ENCODE peak calls at places on chromosomes 6 and 20, in four cellular contexts. J, N, P and I are unnamed samples.

GRCh38 chr6:99602519-99603420 is 3.9 kb upstream of the PRDM13 start:
- DNase-seq in N (no peak), P (no peak), J (no peak), I (no peak)

GRCh38 chr6:101722991-101723579 is 329.6 kb downstream of the GRIK2 start:
- DNase-seq in P (peak; percentile 98), N (no peak), J (peak; percentile 83), I (no peak)

GRCh38 chr6:117605169-117605826 is 3.0 kb upstream of the GOPC start:
- DNase-seq in P (peak; percentile 83), J (peak; percentile 54), N (no peak), I (no peak)

GRCh38 chr6:37576336-37576737 is 76.6 kb upstream of the CCDC167 start:
- DNase-seq in J (peak; percentile 84), N (no peak), P (peak; percentile 88), I (no peak)

GRCh38 chr6:48080227-48081009 is 30.6 kb downstream of the PTCHD4 start:
- DNase-seq in J (no peak), P (no peak), N (no peak), I (no peak)

GRCh38 chr6:31918069-31918725 is 9.3 kb upstream of the C2 start:
- DNase-seq in J (no peak), P (no peak), N (no peak), I (no peak)

GRCh38 chr6:35599761-35600658 is 87.3 kb upstream of the TULP1 start:
- DNase-seq in J (no peak), P (peak; percentile 48), N (no peak), I (no peak)

GRCh38 chr20:58021481-58021880 is 207.0 kb downstream of the ANKRD60 start:
- DNase-seq in J (no peak), N (peak; percentile 51), P (no peak), I (peak; percentile 56)

GRCh38 chr6:163923658-163924411 is 509.3 kb downstream of the QKI start:
- DNase-seq in P (no peak), N (no peak), J (no peak), I (no peak)

GRCh38 chr6:138307352-138307751 is 70.4 kb upstream of the SMIM28 start:
- DNase-seq in N (peak; percentile 34), J (peak; percentile 33), P (no peak), I (no peak)

GRCh38 chr6:28137458-28138020 is 4.1 kb upstream of the ZKSCAN8 start:
- DNase-seq in N (no peak), J (no peak), P (peak; percentile 14), I (no peak)

GRCh38 chr6:148565931-148566663 is 180.7 kb upstream of the UST start:
- DNase-seq in N (no peak), J (peak; percentile 94), P (peak; percentile 97), I (peak; percentile 59)

GRCh38 chr20:36802326-36803223 is 29.0 kb upstream of the DSN1 start:
- DNase-seq in P (peak; percentile 90), J (peak; percentile 13), N (no peak), I (no peak)

GRCh38 chr6:35970181-35970580 is 49.3 kb upstream of the SRPK1 start:
- DNase-seq in N (no peak), J (peak; percentile 35), P (peak; percentile 80), I (no peak)

GRCh38 chr20:25239387-25240370 is 8.2 kb upstream of the PYGB start:
- DNase-seq in J (no peak), P (no peak), N (no peak), I (peak; percentile 58)

GRCh38 chr6:145809211-145809610 is 5.4 kb downstream of the FBXO30 start:
- DNase-seq in J (no peak), N (no peak), P (no peak), I (no peak)

GRCh38 chr20:49594143-49594928 is 26.4 kb upstream of the PTGIS start:
- DNase-seq in N (peak; percentile 76), J (peak; percentile 37), P (peak; percentile 87), I (peak; percentile 90)

GRCh38 chr20:50194831-50195523 is 4.3 kb downstream of the CEBPB start:
- DNase-seq in J (peak; percentile 46), N (no peak), P (no peak), I (peak; percentile 34)

GRCh38 chr6:71294121-71294523 is 5.5 kb downstream of the OGFRL1 start:
- DNase-seq in N (no peak), P (peak; percentile 92), J (no peak), I (peak; percentile 20)

GRCh38 chr6:36491378-36491965 is 48.7 kb downstream of the KCTD20 start:
- DNase-seq in P (peak; percentile 31), N (no peak), J (no peak), I (no peak)

GRCh38 chr20:24664266-24664986 is 195.0 kb downstream of the SYNDIG1 start:
- DNase-seq in P (no peak), J (no peak), N (no peak), I (no peak)

GRCh38 chr6:104686550-104687155 is 173.1 kb downstream of the HACE1 start:
- DNase-seq in N (no peak), J (no peak), P (no peak), I (no peak)

GRCh38 chr6:157461000-157461915 is 80.3 kb downstream of the ZDHHC14 start:
- DNase-seq in P (peak; percentile 85), J (no peak), N (no peak), I (no peak)

GRCh38 chr6:52562915-52563314 is 13.9 kb downstream of the TRAM2 start:
- DNase-seq in J (no peak), P (no peak), N (no peak), I (no peak)

GRCh38 chr6:50655848-50656453 is 57.4 kb upstream of the TFAP2D start:
- DNase-seq in P (peak; percentile 1), N (no peak), J (no peak), I (no peak)

GRCh38 chr6:15389759-15390723 is 144.2 kb downstream of the JARID2 start:
- DNase-seq in N (no peak), P (peak; percentile 66), J (no peak), I (no peak)

GRCh38 chr6:133503330-133503729 is 262.2 kb downstream of the EYA4 start:
- DNase-seq in P (no peak), N (no peak), J (no peak), I (no peak)

GRCh38 chr20:47672166-47672565 is 113.1 kb downstream of the SULF2 start:
- DNase-seq in J (no peak), N (no peak), P (no peak), I (peak; percentile 57)

GRCh38 chr6:157597461-157598312 is 216.7 kb downstream of the ZDHHC14 start:
- DNase-seq in J (peak; percentile 24), P (no peak), N (peak; percentile 36), I (no peak)

GRCh38 chr20:63885264-63886053 is 9.5 kb upstream of the DNAJC5 start:
- DNase-seq in J (peak; percentile 52), P (no peak), N (no peak), I (no peak)

GRCh38 chr6:113697642-113698410 is 159.3 kb upstream of the MARCKS start:
- DNase-seq in J (peak; percentile 89), N (no peak), P (peak; percentile 98), I (no peak)

GRCh38 chr20:34720266-34720665 is 16.1 kb downstream of the TP53INP2 start:
- DNase-seq in J (no peak), P (peak; percentile 26), N (no peak), I (no peak)

GRCh38 chr6:132400641-132401119 is 595 bp downstream of the MOXD1 start:
- DNase-seq in N (no peak), J (no peak), P (no peak), I (no peak)

GRCh38 chr6:146543940-146544661 is 468 bp downstream of the RAB32 start:
- DNase-seq in N (peak; percentile 30), P (peak; percentile 38), J (peak; percentile 48), I (peak; percentile 80)

GRCh38 chr20:25197173-25197869 is 1.8 kb downstream of the ENTPD6 start:
- DNase-seq in J (no peak), P (no peak), N (no peak), I (no peak)

GRCh38 chr6:33451606-33452005 is 2.8 kb upstream of the ZBTB9 start:
- DNase-seq in P (no peak), N (no peak), J (no peak), I (no peak)
- H3K27ac ChIP-seq in P (no peak overlapping the region), N (no peak overlapping the region), J (no peak overlapping the region), I (no peak overlapping the region)

GRCh38 chr20:19978511-19979210 is 38.5 kb upstream of the NAA20 start:
- DNase-seq in J (no peak), P (no peak), N (peak; percentile 62), I (no peak)

GRCh38 chr20:19975901-19976300 is 41.3 kb upstream of the NAA20 start:
- DNase-seq in P (no peak), N (no peak), J (peak; percentile 40), I (no peak)

GRCh38 chr20:19975436-19975799 is 41.7 kb upstream of the NAA20 start:
- DNase-seq in P (peak; percentile 54), N (peak; percentile 29), J (no peak), I (no peak)

GRCh38 chr20:19976595-19977372 is 40.4 kb upstream of the NAA20 start:
- DNase-seq in J (peak; percentile 77), P (peak; percentile 83), N (peak; percentile 70), I (peak; percentile 87)

GRCh38 chr20:19977373-19977770 is 39.8 kb upstream of the NAA20 start:
- DNase-seq in N (no peak), J (no peak), P (no peak), I (no peak)
- H3K4me3 ChIP-seq in N (peak overlapping the region; percentile 75), J (peak overlapping the region; percentile 68), P (peak overlapping the region; percentile 71), I (peak overlapping the region; percentile 68)

GRCh38 chr6:135922746-135923145 is 71.2 kb downstream of the PDE7B start:
- DNase-seq in N (peak; percentile 73), P (peak; percentile 58), J (no peak), I (no peak)

GRCh38 chr6:135921176-135921575 is 69.7 kb downstream of the PDE7B start:
- DNase-seq in P (peak; percentile 36), N (no peak), J (no peak), I (no peak)

GRCh38 chr6:135920689-135921088 is 69.2 kb downstream of the PDE7B start:
- DNase-seq in P (no peak), N (no peak), J (no peak), I (no peak)

GRCh38 chr6:135922170-135922569 is 70.7 kb downstream of the PDE7B start:
- DNase-seq in J (peak; percentile 96), N (no peak), P (peak; percentile 98), I (peak; percentile 35)

DNA sequence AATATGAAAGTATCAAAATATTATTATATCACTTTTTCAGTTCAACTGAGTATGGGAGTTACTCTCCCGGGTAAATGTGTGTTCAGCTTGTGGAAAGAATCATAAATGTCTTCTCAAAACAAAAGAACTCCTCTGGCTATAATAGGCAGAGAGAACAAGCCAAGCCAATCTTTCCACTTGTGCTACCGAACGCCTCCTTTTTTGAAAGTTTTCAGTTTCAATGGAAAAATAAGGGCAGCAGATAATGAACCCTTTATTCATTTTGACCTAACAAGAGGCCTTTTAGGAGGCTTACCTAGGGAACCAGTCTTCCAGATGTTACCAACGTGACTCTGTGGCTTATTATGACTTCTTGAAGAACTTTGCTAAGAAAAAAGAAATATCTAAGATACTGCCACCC is 67.5 kb downstream of the PDE7B start:
- DNase-seq in P (no peak), J (no peak), N (no peak), I (no peak)
- TF ChIP-seq CTCF in P (no peak), J (no peak), N (no peak), I (no peak)

DNA sequence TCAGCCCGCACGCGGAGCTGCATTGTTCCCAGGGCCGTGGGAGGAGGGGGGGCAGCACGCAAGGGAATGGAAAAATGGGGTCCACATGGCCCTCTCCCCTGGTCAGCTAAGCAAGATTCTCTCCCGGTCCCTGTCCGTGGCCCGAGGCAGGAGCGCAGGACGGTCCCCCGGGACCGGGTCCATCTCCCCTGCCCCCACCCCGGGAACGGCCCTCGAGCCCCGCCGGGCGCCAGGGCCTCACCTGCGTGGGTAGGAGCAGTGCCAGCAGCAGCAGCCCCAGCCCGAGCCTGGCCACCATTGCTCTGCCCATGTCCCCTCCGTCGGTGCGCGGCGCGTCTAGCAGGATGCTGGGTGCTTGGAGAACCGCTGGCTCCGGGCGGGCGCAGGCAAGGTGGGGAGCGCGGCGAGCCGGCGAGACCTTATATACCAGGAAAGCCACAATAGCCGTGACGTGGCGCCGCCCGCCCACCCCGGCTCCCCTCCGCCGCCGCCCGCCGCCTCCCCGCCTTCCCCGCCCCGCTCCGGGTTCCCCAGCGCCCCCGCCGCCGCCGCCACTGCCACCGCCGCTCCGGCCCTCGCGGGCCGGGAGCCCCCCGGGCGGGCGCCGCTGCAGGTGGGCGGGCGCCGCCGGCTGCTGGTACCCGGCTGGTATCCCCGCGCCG is at the start of gene CD24:
- DNase-seq in N (no peak), J (peak; percentile 73), P (no peak), I (no peak)
- H3K27ac ChIP-seq in N (no peak within 1 kb of the TSS), J (peak within 1 kb of the TSS; percentile 84), P (no peak within 1 kb of the TSS), I (no peak within 1 kb of the TSS)